ENCODE peak calls at places on chromosomes 4 and X, in eight cellular contexts. R is IMR-90; C is CD8-positive, alpha-beta memory T cell; S is psoas muscle; J is tibial artery; Y is cardiac muscle cell; M is lung; N is A673. E is an unnamed sample.

GRCh38 chrX:64204252-64204651 is 1.3 kb downstream of the AMER1 start:
- DNase-seq in R (peak; percentile 1), C (no peak), J (peak; percentile 19), S (peak; percentile 32), M (no peak), N (no peak), Y (no peak), E (peak; percentile 31)

GRCh38 chr4:86380176-86380724 is 20.4 kb upstream of the MAPK10 start:
- DNase-seq in N (no peak), J (no peak), C (no peak), S (no peak), Y (no peak), M (no peak), R (no peak), E (no peak)

GRCh38 chr4:67292045-67292444 is 253.3 kb downstream of the CENPC start:
- DNase-seq in C (no peak), Y (no peak), M (no peak), J (no peak), S (no peak), R (no peak), N (peak; percentile 1), E (no peak)

GRCh38 chr4:7758444-7758815 is 181.2 kb downstream of the AFAP1 start:
- DNase-seq in M (no peak), Y (no peak), R (no peak), S (no peak), C (no peak), N (no peak), J (no peak), E (no peak)

GRCh38 chrX:48826876-48827653 is 752 bp downstream of the ERAS start:
- DNase-seq in N (no peak), J (no peak), Y (no peak), C (no peak), R (no peak), S (no peak), M (no peak), E (no peak)

GRCh38 chrX:142977128-142977914 is 48.4 kb upstream of the SPANXN4 start:
- DNase-seq in Y (no peak), C (no peak), N (no peak), S (no peak), M (no peak), J (no peak), R (no peak), E (no peak)

GRCh38 chr4:41213563-41214157 is 682 bp downstream of the APBB2 start:
- DNase-seq in Y (no peak), N (peak; percentile 22), S (peak; percentile 34), R (no peak), M (no peak), C (no peak), J (no peak), E (peak; percentile 59)

GRCh38 chrX:54978448-54978847 is 15.5 kb downstream of the PFKFB1 start:
- DNase-seq in C (no peak), Y (no peak), J (no peak), S (no peak), R (peak; percentile 1), M (no peak), N (no peak), E (no peak)

GRCh38 chr4:118742050-118742449 is 56.9 kb downstream of the METTL14 start:
- DNase-seq in Y (no peak), C (no peak), R (no peak), M (no peak), N (no peak), J (no peak), S (no peak), E (no peak)

GRCh38 chr4:118743867-118744266 is 58.7 kb downstream of the METTL14 start:
- DNase-seq in C (no peak), J (peak; percentile 39), S (peak; percentile 18), R (peak; percentile 58), Y (no peak), M (no peak), N (no peak), E (no peak)

GRCh38 chr4:118741456-118741855 is 56.3 kb downstream of the METTL14 start:
- DNase-seq in R (peak; percentile 42), S (no peak), C (no peak), Y (no peak), J (no peak), N (no peak), M (no peak), E (no peak)

GRCh38 chr4:118746251-118746919 is 61.2 kb downstream of the METTL14 start:
- DNase-seq in C (no peak), N (no peak), Y (peak; percentile 75), M (no peak), R (no peak), S (no peak), J (no peak), E (no peak)

DNA sequence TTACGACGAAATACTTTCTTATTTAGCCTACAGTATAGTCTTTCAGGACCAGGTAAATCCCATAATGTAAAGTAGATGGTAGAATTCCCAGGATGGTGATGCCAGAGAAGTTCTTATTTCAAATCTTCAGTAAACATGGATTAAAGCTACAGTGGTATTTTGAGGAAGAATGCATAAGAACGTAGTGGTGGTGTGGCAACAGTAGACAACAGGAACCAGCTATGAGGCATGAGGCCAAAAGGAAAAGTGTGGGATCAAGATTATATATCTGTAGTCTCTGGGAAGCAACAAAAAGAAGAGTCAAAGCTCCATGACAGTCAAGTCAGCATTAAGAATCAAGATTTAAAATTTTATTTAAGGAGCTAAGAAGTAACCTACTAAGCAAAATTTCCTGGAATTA is 60.2 kb downstream of the METTL14 start:
- DNase-seq in J (no peak), Y (no peak), C (no peak), R (no peak), S (no peak), M (no peak), N (no peak), E (peak; percentile 36)
- H3K36me3 ChIP-seq in J (peaks cover 10% of the 10 kb centered on the region), Y (peaks cover 8% of the 10 kb centered on the region), C (peaks cover 3% of the 10 kb centered on the region), R (peaks cover 45% of the 10 kb centered on the region), S (no peaks in the 10 kb centered on the region), M (peaks cover 16% of the 10 kb centered on the region), N (peaks cover 9% of the 10 kb centered on the region), E (peaks cover 67% of the 10 kb centered on the region)

DNA sequence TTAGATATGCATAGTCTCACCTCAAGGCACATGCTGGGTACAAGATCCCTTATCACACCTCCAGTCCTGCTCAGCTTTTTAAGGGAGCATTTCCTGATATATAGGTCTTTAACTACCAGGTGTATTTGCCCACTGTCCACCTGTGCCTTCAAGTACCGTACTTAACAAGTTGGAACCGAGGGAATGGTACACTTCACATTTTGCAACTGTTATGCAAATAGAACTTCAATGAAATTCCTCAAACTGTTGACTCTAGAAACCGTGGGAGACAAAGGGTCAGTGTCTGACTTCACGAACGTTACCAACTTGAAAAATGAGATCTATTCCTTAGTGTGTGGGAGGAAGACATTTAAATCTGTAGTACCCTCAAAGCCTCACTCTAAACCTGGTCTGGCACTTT is 5.2 kb downstream of the TRIM2 start:
- DNase-seq in J (no peak), R (no peak), N (no peak), Y (no peak), S (no peak), M (peak; percentile 48), C (no peak), E (no peak)
- H3K4me1 ChIP-seq in J (no peaks in the 10 kb centered on the region), R (peaks cover 3% of the 10 kb centered on the region), N (peaks cover 47% of the 10 kb centered on the region), Y (peaks cover 20% of the 10 kb centered on the region), S (no peaks in the 10 kb centered on the region), M (no peaks in the 10 kb centered on the region), C (peaks cover 18% of the 10 kb centered on the region), E (peaks cover 12% of the 10 kb centered on the region)

GRCh38 chrX:129792586-129793291 is 13.0 kb downstream of the SASH3 start:
- DNase-seq in M (no peak), J (no peak), S (no peak), N (no peak), Y (no peak), R (no peak), C (no peak), E (no peak)

GRCh38 chrX:129793604-129794191 is 13.9 kb downstream of the SASH3 start:
- DNase-seq in R (no peak), J (no peak), N (no peak), Y (no peak), C (no peak), S (no peak), M (no peak), E (no peak)

GRCh38 chrX:129790808-129791207 is 11.1 kb downstream of the SASH3 start:
- DNase-seq in S (no peak), Y (no peak), R (no peak), M (no peak), C (no peak), J (no peak), N (no peak), E (no peak)

GRCh38 chrX:129791336-129791735 is 11.6 kb downstream of the SASH3 start:
- DNase-seq in S (no peak), N (no peak), J (no peak), M (no peak), Y (no peak), R (no peak), C (no peak), E (no peak)

DNA sequence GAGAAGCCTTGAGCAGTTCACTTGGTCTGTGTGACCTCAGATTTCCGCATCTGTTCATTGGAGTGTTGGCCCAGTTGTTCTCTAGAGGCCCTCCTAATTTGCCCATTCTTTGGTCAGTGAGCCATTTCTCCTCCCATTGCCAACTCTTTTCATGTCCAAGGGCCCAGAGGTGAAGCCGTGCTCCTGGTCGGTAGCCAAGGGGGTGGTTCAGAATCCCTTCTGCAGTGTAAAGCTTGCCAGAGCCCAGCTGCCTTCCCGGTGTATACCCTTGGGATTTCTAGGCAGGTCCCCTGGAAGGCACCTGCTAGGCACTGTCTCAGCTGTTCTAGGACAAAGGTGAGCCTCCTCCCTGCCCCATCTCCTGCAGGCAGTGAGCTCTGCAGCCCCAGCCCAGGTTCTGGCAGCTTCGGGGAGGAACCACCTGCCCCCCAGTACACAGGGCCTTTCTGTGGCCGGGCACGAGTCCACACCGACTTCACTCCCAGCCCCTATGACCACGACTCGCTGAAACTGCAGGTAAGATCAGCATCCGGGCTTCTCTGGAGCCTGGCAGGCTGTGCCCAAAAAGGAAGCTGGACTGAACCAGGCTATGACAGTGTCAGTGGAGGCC is 12.3 kb downstream of the SASH3 start:
- DNase-seq in Y (no peak), N (no peak), C (no peak), M (no peak), J (no peak), S (no peak), R (no peak), E (no peak)
- H3K36me3 ChIP-seq in Y (no peaks in the 10 kb centered on the region), N (no peaks in the 10 kb centered on the region), C (peaks cover 43% of the 10 kb centered on the region), M (no peaks in the 10 kb centered on the region), J (no peaks in the 10 kb centered on the region), S (no peaks in the 10 kb centered on the region), R (no peaks in the 10 kb centered on the region), E (no peaks in the 10 kb centered on the region)

GRCh38 chr4:128385683-128386304 is 98.2 kb upstream of the PGRMC2 start:
- DNase-seq in N (peak; percentile 49), C (no peak), R (peak; percentile 80), J (no peak), M (no peak), Y (no peak), S (no peak), E (peak; percentile 59)

GRCh38 chr4:128385199-128385598 is 97.6 kb upstream of the PGRMC2 start:
- DNase-seq in J (no peak), S (no peak), M (no peak), Y (no peak), C (no peak), R (no peak), N (no peak), E (no peak)

GRCh38 chr4:128384765-128385164 is 97.2 kb upstream of the PGRMC2 start:
- DNase-seq in J (no peak), S (no peak), N (no peak), C (no peak), R (no peak), Y (no peak), M (no peak), E (no peak)

GRCh38 chr4:128381748-128382559 is 94.3 kb upstream of the PGRMC2 start:
- DNase-seq in N (no peak), C (no peak), R (no peak), J (no peak), M (no peak), Y (no peak), S (no peak), E (no peak)

DNA sequence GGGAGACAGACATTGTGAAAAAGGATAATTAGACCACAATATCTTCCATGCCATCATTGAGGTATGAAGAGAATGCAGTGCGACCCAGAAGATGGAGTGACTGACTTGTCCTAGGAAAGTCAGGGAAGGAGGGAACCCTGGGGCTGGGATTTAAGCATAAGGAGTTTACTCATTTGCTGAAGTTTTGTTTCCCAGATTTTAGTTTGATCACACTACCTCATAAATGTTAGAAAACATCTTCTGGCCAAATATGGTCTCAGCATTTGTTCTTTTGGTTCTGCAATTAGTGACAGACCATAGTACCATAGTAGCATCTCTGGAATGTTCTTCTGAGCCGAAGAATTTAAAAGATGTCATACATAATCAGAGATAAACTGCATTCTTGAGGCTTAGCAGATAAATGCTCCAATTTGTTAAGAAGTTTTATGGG is 96.5 kb upstream of the PGRMC2 start:
- DNase-seq in M (no peak), R (peak; percentile 75), Y (no peak), N (peak; percentile 14), S (no peak), C (no peak), J (no peak), E (peak; percentile 47)
- H3K4me1 ChIP-seq in M (no peaks in the 10 kb centered on the region), R (peaks cover 31% of the 10 kb centered on the region), Y (no peaks in the 10 kb centered on the region), N (peaks cover 22% of the 10 kb centered on the region), S (peaks cover 43% of the 10 kb centered on the region), C (no peaks in the 10 kb centered on the region), J (peaks cover 24% of the 10 kb centered on the region), E (peaks cover 48% of the 10 kb centered on the region)

E was measured in adipocyte.